ENCODE peak calls at places on chromosomes 11 and 22, in eight cellular contexts. B is neural progenitor cell, K is heart left ventricle, F is HFF-Myc, X is endodermal cell, N is cardiac muscle cell, M is AG04450, I is kidney epithelial cell. J is an unnamed sample.

GRCh38 chr11:93236741-93237675 is 39.2 kb upstream of the SLC36A4 start:
- DNase-seq in B (peak), K (no peak), F (peak), X (peak), N (peak), M (no peak), I (no peak), J (no peak)

GRCh38 chr22:20656516-20656901 is 117.4 kb upstream of the SERPIND1 start:
- DNase-seq in B (no peak), K (no peak), F (no peak), X (peak), N (no peak), M (no peak), I (no peak), J (no peak)

GRCh38 chr22:27720860-27721259 is 80.7 kb downstream of the MN1 start:
- DNase-seq in B (no peak), K (no peak), F (no peak), X (no peak), N (no peak), M (no peak), I (peak), J (peak)

GRCh38 chr11:93942176-93942575 is 79.0 kb upstream of the HEPHL1 start:
- DNase-seq in B (no peak), K (no peak), F (no peak), X (no peak), N (no peak), M (no peak), I (no peak), J (no peak)

GRCh38 chr11:128886401-128887119 is 4.6 kb upstream of the KCNJ5 start:
- DNase-seq in B (peak), K (no peak), F (no peak), X (peak), N (peak), M (no peak), I (no peak), J (no peak)

GRCh38 chr11:34825670-34826383 is 90.4 kb downstream of the APIP start:
- DNase-seq in B (no peak), K (no peak), F (no peak), X (no peak), N (no peak), M (no peak), I (no peak), J (no peak)

GRCh38 chr11:1460994-1461805 is 25.4 kb downstream of the MOB2 start:
- DNase-seq in B (no peak), K (no peak), F (no peak), X (no peak), N (no peak), M (no peak), I (no peak), J (no peak)

GRCh38 chr11:530960-531825 is 4.2 kb downstream of the HRAS start:
- DNase-seq in B (no peak), K (no peak), F (no peak), X (peak), N (no peak), M (no peak), I (no peak), J (no peak)

GRCh38 chr11:15923169-15923568 is 433.2 kb downstream of the SOX6 start:
- DNase-seq in B (peak), K (no peak), F (no peak), X (peak), N (no peak), M (no peak), I (no peak), J (no peak)

GRCh38 chr11:118565062-118565461 is 669 bp downstream of the IFT46 start:
- DNase-seq in B (no peak), K (peak), F (no peak), X (no peak), N (no peak), M (no peak), I (no peak), J (peak)

GRCh38 chr22:50084570-50084969 is 656 bp downstream of the MLC1 start:
- DNase-seq in B (no peak), K (no peak), F (no peak), X (peak), N (no peak), M (no peak), I (no peak), J (no peak)

GRCh38 chr11:35144811-35145210 is 5.8 kb downstream of the CD44 start:
- DNase-seq in B (no peak), K (no peak), F (no peak), X (no peak), N (no peak), M (no peak), I (no peak), J (no peak)

GRCh38 chr11:30128269-30128932 is 102.4 kb upstream of the FSHB start:
- DNase-seq in B (peak), K (no peak), F (no peak), X (peak), N (peak), M (peak), I (no peak), J (no peak)

GRCh38 chr22:19634206-19634536 is 80.1 kb upstream of the SEPTIN5 start:
- DNase-seq in B (no peak), K (no peak), F (no peak), X (peak), N (no peak), M (no peak), I (no peak), J (no peak)

GRCh38 chr11:3841426-3842304 is 906 bp upstream of the RHOG start:
- DNase-seq in B (peak), K (peak), F (peak), X (peak), N (peak), M (peak), I (peak), J (peak)

GRCh38 chr11:114102993-114103896 is 43.7 kb downstream of the ZBTB16 start:
- DNase-seq in B (no peak), K (no peak), F (no peak), X (no peak), N (no peak), M (no peak), I (no peak), J (no peak)

GRCh38 chr11:18243783-18244362 is 4.6 kb downstream of the SAA2 start:
- DNase-seq in B (peak), K (no peak), F (peak), X (peak), N (peak), M (peak), I (peak), J (no peak)

GRCh38 chr11:55367674-55368073 is at the start of gene OR4A15:
- DNase-seq in B (no peak), K (no peak), F (no peak), X (no peak), N (no peak), M (no peak), I (no peak), J (no peak)
- H3K4me3 ChIP-seq in B (no peak), K (no peak), F (no peak), X (no peak), N (no peak), M (no peak), I (no peak), J (no peak)

DNA sequence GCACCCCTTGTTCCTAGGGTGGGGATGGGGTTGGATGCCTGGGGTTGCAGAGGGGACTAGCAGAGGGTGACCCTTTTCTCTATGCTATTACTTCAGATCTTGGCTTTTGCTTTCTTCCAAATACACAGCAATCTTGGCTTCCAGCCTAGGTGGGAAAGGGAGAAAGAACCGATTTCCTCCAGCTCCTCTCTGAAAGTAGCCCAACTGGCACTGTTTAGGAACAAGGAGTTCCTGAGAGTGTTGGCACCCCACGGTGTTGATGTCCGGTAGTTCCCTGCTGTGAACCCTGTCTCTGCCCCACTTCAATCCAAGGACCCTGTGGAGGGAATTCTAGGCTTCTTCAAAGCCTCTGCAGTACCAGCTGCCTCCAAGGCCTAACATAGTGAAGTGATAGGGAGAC is 1.1 kb upstream of the SLC3A2 start:
- DNase-seq in B (no peak), K (no peak), F (no peak), X (no peak), N (no peak), M (no peak), I (no peak), J (no peak)
- H3K4me3 ChIP-seq in B (peak), K (peak), F (peak), X (peak), N (no peak), M (peak), I (no peak), J (peak)

GRCh38 chr22:46073683-46074504 is 76.4 kb upstream of the PPARA start:
- DNase-seq in B (no peak), K (peak), F (no peak), X (no peak), N (peak), M (no peak), I (no peak), J (peak)

GRCh38 chr22:46071451-46072029 is 78.8 kb upstream of the PPARA start:
- DNase-seq in B (peak), K (peak), F (no peak), X (peak), N (peak), M (peak), I (peak), J (peak)

GRCh38 chr22:46072030-46072881 is 78.1 kb upstream of the PPARA start:
- DNase-seq in B (peak), K (peak), F (no peak), X (peak), N (no peak), M (no peak), I (no peak), J (peak)

GRCh38 chr22:46074771-46075551 is 75.4 kb upstream of the PPARA start:
- DNase-seq in B (no peak), K (peak), F (no peak), X (no peak), N (no peak), M (no peak), I (no peak), J (peak)

DNA sequence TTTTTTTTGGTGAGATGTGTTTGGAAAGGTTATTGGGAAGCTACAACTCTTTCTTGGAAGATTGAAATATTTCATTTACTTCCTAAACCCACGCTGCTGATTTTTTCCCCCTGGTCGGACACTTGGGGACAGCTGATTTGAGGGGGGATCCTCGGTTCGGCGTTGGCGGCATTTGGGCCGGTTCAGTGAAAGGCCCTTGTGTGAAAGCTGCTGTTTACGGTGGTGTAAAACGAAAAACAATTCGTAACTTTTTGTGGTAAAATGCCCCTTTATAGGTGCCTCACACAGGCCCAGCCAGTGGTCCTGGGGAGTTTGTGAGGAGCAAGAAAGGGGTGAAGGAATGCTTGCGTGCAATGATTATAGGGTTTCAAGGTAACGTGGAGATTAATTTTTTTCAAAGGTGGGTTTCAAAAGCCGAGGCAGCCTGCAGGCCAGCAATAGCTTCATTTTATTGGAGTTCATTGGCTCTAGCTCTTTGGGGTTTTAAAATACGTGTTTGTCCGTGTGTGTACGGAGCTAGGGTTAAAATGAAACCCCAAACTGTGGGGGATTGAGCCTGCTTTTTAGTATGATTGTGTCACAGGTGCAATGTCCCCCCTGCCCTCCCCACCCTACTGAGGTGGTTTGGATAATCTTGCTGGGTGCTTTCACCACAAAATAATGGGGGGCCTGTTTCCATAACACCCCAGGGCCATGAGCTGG is 77.2 kb upstream of the PPARA start:
- DNase-seq in B (no peak), K (no peak), F (no peak), X (no peak), N (no peak), M (no peak), I (no peak), J (no peak)
- H3K4me3 ChIP-seq in B (no peak), K (peak), F (peak), X (no peak), N (no peak), M (peak), I (peak), J (peak)

DNA sequence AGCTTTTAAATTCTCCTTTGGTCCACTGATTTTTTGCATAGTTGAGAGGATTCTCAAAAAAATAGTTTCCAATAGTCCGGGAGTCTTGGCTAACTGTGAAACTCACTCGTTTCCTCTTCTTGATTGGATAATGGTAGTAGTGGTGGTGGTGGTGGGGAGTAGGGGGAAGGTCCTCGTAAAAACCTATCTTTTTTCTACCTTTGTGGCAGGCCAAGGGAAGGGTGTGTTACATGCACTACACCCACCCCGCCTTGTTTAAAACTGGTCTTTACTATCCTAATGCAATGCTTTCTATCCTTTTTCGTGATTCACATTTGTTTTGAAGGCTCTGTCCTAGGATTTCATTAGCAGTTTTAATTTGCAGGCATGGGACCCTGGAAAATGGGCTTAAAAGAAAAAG is 4.8 kb downstream of the TEAD1 start:
- DNase-seq in B (no peak), K (no peak), F (no peak), X (no peak), N (no peak), M (no peak), I (no peak), J (no peak)
- H3K4me3 ChIP-seq in B (peak), K (no peak), F (peak), X (peak), N (no peak), M (peak), I (no peak), J (peak)